ENCODE peak calls at places on chromosomes 11 and 22, in eight cellular contexts. D is progenitor cell of endocrine pancreas, P is WTC11, J is lower lobe of right lung, U is transverse colon, Y is Peyer's patch, S is colonic mucosa, B is left ventricle myocardium inferior. E is an unnamed sample.

GRCh38 chr22:31099386-31099785 is 8.0 kb downstream of the SELENOM start:
- DNase-seq in D (no peak), P (no peak), J (no peak), U (no peak), Y (no peak), S (peak; percentile 14), B (no peak), E (no peak)

GRCh38 chr22:23288301-23289129 is 108.2 kb downstream of the BCR start:
- DNase-seq in D (no peak), P (no peak), J (no peak), U (no peak), Y (no peak), S (no peak), B (no peak), E (no peak)

GRCh38 chr11:105244157-105244820 is 104.7 kb upstream of the CARD18 start:
- DNase-seq in D (no peak), P (no peak), J (no peak), U (no peak), Y (no peak), S (no peak), B (no peak), E (no peak)

GRCh38 chr11:127524618-127525017 is 524.0 kb upstream of the KIRREL3 start:
- DNase-seq in D (no peak), P (no peak), J (no peak), U (no peak), Y (no peak), S (no peak), B (no peak), E (no peak)

GRCh38 chr11:83023410-83023809 is 48.3 kb downstream of the RAB30 start:
- DNase-seq in D (no peak), P (no peak), J (no peak), U (no peak), Y (no peak), S (no peak), B (no peak), E (no peak)

GRCh38 chr11:79413258-79413657 is 27.6 kb downstream of the TENM4 start:
- DNase-seq in D (no peak), P (peak; percentile 44), J (no peak), U (peak; percentile 57), Y (peak; percentile 34), S (peak; percentile 63), B (peak; percentile 89), E (peak; percentile 92)

GRCh38 chr11:48172818-48173609 is 43.6 kb upstream of the OR4B1 start:
- DNase-seq in D (peak; percentile 65), P (peak; percentile 87), J (peak; percentile 57), U (peak; percentile 61), Y (peak; percentile 45), S (peak; percentile 56), B (peak; percentile 64), E (peak; percentile 62)

GRCh38 chr22:24063986-24064385 is 52.9 kb downstream of the CABIN1 start:
- DNase-seq in D (no peak), P (no peak), J (no peak), U (no peak), Y (no peak), S (no peak), B (no peak), E (no peak)

GRCh38 chr22:39496131-39496838 is 5.8 kb upstream of the MIEF1 start:
- DNase-seq in D (no peak), P (peak; percentile 75), J (peak; percentile 83), U (peak; percentile 84), Y (peak; percentile 75), S (peak; percentile 79), B (peak; percentile 77), E (peak; percentile 68)

GRCh38 chr11:60854847-60855725 is 664 bp downstream of the PTGDR2 start:
- DNase-seq in D (no peak), P (no peak), J (peak; percentile 12), U (no peak), Y (no peak), S (no peak), B (no peak), E (no peak)

GRCh38 chr22:37760152-37760551 is 47.6 kb upstream of the GCAT start:
- DNase-seq in D (no peak), P (no peak), J (no peak), U (no peak), Y (no peak), S (no peak), B (no peak), E (no peak)

GRCh38 chr22:23281406-23282088 is 101.2 kb downstream of the BCR start:
- DNase-seq in D (peak; percentile 79), P (peak; percentile 94), J (peak; percentile 87), U (peak; percentile 88), Y (peak; percentile 88), S (peak; percentile 84), B (peak; percentile 82), E (peak; percentile 89)

GRCh38 chr11:94802501-94802900 is 34.3 kb downstream of the AMOTL1 start:
- DNase-seq in D (no peak), P (no peak), J (no peak), U (no peak), Y (no peak), S (no peak), B (no peak), E (no peak)

GRCh38 chr11:111606986-111607385 is 4.7 kb downstream of the SIK2 start:
- DNase-seq in D (no peak), P (no peak), J (no peak), U (no peak), Y (no peak), S (no peak), B (no peak), E (no peak)

GRCh38 chr11:134282121-134283045 is 6.2 kb downstream of the GLB1L3 start:
- DNase-seq in D (no peak), P (no peak), J (no peak), U (no peak), Y (no peak), S (no peak), B (peak; percentile 41), E (no peak)

GRCh38 chr11:64207247-64208085 is 945 bp downstream of the FERMT3 start:
- DNase-seq in D (no peak), P (no peak), J (peak; percentile 79), U (peak; percentile 74), Y (peak; percentile 86), S (peak; percentile 57), B (peak; percentile 69), E (peak; percentile 50)
- TF ChIP-seq CTCF in D (no peak), P (no peak), J (no peak), U (no peak), Y (no peak), S (no peak), B (no peak), E (no peak)

GRCh38 chr11:126348806-126349582 is 6.5 kb upstream of the ST3GAL4 start:
- DNase-seq in D (no peak), P (no peak), J (no peak), U (no peak), Y (no peak), S (no peak), B (peak; percentile 66), E (peak; percentile 57)
- TF ChIP-seq CTCF in D (no peak), P (no peak), J (no peak), U (no peak), Y (no peak), S (no peak), B (no peak), E (no peak)

DNA sequence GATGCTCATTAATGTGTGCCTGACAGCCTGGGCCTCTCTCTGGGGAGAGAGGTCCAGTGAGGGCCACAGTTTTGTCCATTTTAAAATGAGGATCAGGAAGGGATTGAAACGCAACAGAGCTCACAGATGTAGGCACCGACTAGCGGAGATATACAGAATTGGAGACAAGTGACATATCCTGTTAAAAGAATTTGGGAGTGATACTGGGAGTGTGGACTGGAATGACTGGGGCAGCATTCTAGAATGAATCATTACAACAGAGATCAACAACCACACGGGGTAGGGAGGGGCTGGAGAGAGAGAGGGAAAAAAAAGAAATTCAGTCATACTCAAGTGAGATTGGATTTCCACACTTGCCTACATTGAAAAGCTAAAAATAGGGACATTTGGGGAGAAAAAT is 2.5 kb upstream of the NCAM1 start:
- DNase-seq in D (no peak), P (no peak), J (no peak), U (no peak), Y (no peak), S (no peak), B (no peak), E (no peak)
- TF ChIP-seq CTCF in D (peak; percentile 23), P (no peak), J (no peak), U (no peak), Y (peak; percentile 13), S (no peak), B (peak; percentile 40), E (no peak)

GRCh38 chr11:854601-855342 is 12.1 kb downstream of the TSPAN4 start:
- DNase-seq in D (no peak), P (no peak), J (no peak), U (no peak), Y (no peak), S (no peak), B (no peak), E (no peak)

GRCh38 chr11:855343-855674 is 12.7 kb downstream of the TSPAN4 start:
- DNase-seq in D (no peak), P (no peak), J (no peak), U (no peak), Y (no peak), S (no peak), B (no peak), E (no peak)

GRCh38 chr11:856397-856796 is 13.7 kb downstream of the TSPAN4 start:
- DNase-seq in D (no peak), P (no peak), J (no peak), U (no peak), Y (no peak), S (no peak), B (no peak), E (no peak)

GRCh38 chr11:853682-854448 is 11.2 kb downstream of the TSPAN4 start:
- DNase-seq in D (no peak), P (no peak), J (no peak), U (no peak), Y (no peak), S (no peak), B (no peak), E (no peak)

GRCh38 chr11:855796-856195 is 13.1 kb downstream of the TSPAN4 start:
- DNase-seq in D (no peak), P (no peak), J (no peak), U (no peak), Y (no peak), S (no peak), B (no peak), E (no peak)
- TF ChIP-seq CTCF in D (no peak), P (no peak), J (no peak), U (no peak), Y (no peak), S (no peak), B (no peak), E (no peak)

DNA sequence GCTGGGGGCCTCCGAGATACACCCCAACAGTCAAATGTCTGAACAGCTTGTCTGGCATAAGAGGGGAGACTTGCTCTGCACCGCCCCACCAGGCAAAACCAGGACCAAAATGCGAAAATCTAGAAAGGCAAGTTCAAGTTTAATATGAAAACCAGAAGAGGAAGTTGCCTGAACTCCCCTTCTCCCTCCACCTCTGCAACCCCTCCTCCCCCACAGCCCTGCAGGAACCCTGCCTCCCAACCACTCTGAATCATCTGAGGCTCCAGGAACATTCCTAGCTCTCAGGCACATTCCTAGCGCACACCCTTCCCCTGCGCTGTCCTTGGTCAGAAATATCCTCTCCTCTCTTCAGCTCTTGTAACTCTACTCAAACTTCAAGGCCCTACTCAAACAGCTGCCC is 36.7 kb downstream of the ISX start:
- DNase-seq in D (no peak), P (peak; percentile 67), J (peak; percentile 48), U (peak; percentile 71), Y (no peak), S (peak; percentile 74), B (no peak), E (no peak)
- TF ChIP-seq CTCF in D (no peak), P (no peak), J (no peak), U (no peak), Y (no peak), S (no peak), B (no peak), E (no peak)

GRCh38 chr11:12426176-12426575 is 48.8 kb downstream of the PARVA start:
- DNase-seq in D (no peak), P (no peak), J (no peak), U (no peak), Y (no peak), S (no peak), B (no peak), E (no peak)
- TF ChIP-seq CTCF in D (no peak), P (no peak), J (no peak), U (no peak), Y (no peak), S (no peak), B (no peak), E (no peak)